ENCODE peak calls at places on chromosomes 16 and 17, in six cellular contexts. One of them, this sample, is unnamed.

GRCh38 chr16:11604783-11605563 is 18.3 kb upstream of the LITAF start:
- ATAC-seq in heart right ventricle: peak
- ATAC-seq in A549: no peak
- ATAC-seq in Panc1: no peak
- ATAC-seq in right lobe of liver: peak
- ATAC-seq in PC-3: no peak
- ATAC-seq in this sample: peak

GRCh38 chr17:29131814-29132682 is 48.1 kb downstream of the MYO18A start:
- ATAC-seq in heart right ventricle: no peak
- ATAC-seq in A549: peak
- ATAC-seq in Panc1: no peak
- ATAC-seq in right lobe of liver: no peak
- ATAC-seq in PC-3: no peak
- ATAC-seq in this sample: peak

GRCh38 chr17:65892912-65893377 is 299.0 kb downstream of the CEP112 start:
- ATAC-seq in heart right ventricle: no peak
- ATAC-seq in A549: no peak
- ATAC-seq in Panc1: no peak
- ATAC-seq in right lobe of liver: no peak
- ATAC-seq in PC-3: no peak
- ATAC-seq in this sample: no peak

GRCh38 chr17:67018429-67019125 is 25.8 kb upstream of the CACNG1 start:
- ATAC-seq in heart right ventricle: no peak
- ATAC-seq in A549: no peak
- ATAC-seq in Panc1: no peak
- ATAC-seq in right lobe of liver: no peak
- ATAC-seq in PC-3: peak
- ATAC-seq in this sample: no peak

GRCh38 chr16:70493863-70494770 is 29.2 kb downstream of the COG4 start:
- ATAC-seq in heart right ventricle: no peak
- ATAC-seq in A549: no peak
- ATAC-seq in Panc1: no peak
- ATAC-seq in right lobe of liver: no peak
- ATAC-seq in PC-3: no peak
- ATAC-seq in this sample: no peak

GRCh38 chr17:77425791-77426641 is 285.2 kb downstream of the SEC14L1 start:
- ATAC-seq in heart right ventricle: no peak
- ATAC-seq in A549: peak
- ATAC-seq in Panc1: peak
- ATAC-seq in right lobe of liver: no peak
- ATAC-seq in PC-3: peak
- ATAC-seq in this sample: peak

GRCh38 chr17:11712445-11712844 is 114.2 kb downstream of the DNAH9 start:
- ATAC-seq in heart right ventricle: no peak
- ATAC-seq in A549: no peak
- ATAC-seq in Panc1: no peak
- ATAC-seq in right lobe of liver: no peak
- ATAC-seq in PC-3: no peak
- ATAC-seq in this sample: no peak

GRCh38 chr17:81898029-81898866 is 3.8 kb upstream of the NPB start:
- ATAC-seq in heart right ventricle: no peak
- ATAC-seq in A549: peak
- ATAC-seq in Panc1: peak
- ATAC-seq in right lobe of liver: no peak
- ATAC-seq in PC-3: peak
- ATAC-seq in this sample: no peak

GRCh38 chr17:75848523-75849303 is 4.5 kb upstream of the UNC13D start:
- ATAC-seq in heart right ventricle: peak
- ATAC-seq in A549: peak
- ATAC-seq in Panc1: peak
- ATAC-seq in right lobe of liver: peak
- ATAC-seq in PC-3: no peak
- ATAC-seq in this sample: peak

GRCh38 chr16:68276223-68276622 is 11.9 kb downstream of the SLC7A6 start:
- ATAC-seq in heart right ventricle: peak
- ATAC-seq in A549: no peak
- ATAC-seq in Panc1: no peak
- ATAC-seq in right lobe of liver: no peak
- ATAC-seq in PC-3: no peak
- ATAC-seq in this sample: peak
- H3K4me3 ChIP-seq in heart right ventricle: no peak
- H3K4me3 ChIP-seq in A549: no peak
- H3K4me3 ChIP-seq in Panc1: no peak
- H3K4me3 ChIP-seq in right lobe of liver: no peak
- H3K4me3 ChIP-seq in PC-3: no peak
- H3K4me3 ChIP-seq in this sample: no peak

GRCh38 chr17:16383216-16383615 is 2.3 kb downstream of the UBB start:
- ATAC-seq in heart right ventricle: no peak
- ATAC-seq in A549: no peak
- ATAC-seq in Panc1: no peak
- ATAC-seq in right lobe of liver: no peak
- ATAC-seq in PC-3: no peak
- ATAC-seq in this sample: no peak

GRCh38 chr17:16379654-16380053 is 1.2 kb upstream of the UBB start:
- ATAC-seq in heart right ventricle: no peak
- ATAC-seq in A549: no peak
- ATAC-seq in Panc1: no peak
- ATAC-seq in right lobe of liver: no peak
- ATAC-seq in PC-3: no peak
- ATAC-seq in this sample: no peak

GRCh38 chr17:16380640-16381495 is at the start of gene UBB:
- ATAC-seq in heart right ventricle: peak
- ATAC-seq in A549: peak
- ATAC-seq in Panc1: peak
- ATAC-seq in right lobe of liver: peak
- ATAC-seq in PC-3: peak
- ATAC-seq in this sample: peak

GRCh38 chr17:16378631-16379282 is 2.1 kb upstream of the UBB start:
- ATAC-seq in heart right ventricle: no peak
- ATAC-seq in A549: peak
- ATAC-seq in Panc1: no peak
- ATAC-seq in right lobe of liver: no peak
- ATAC-seq in PC-3: peak
- ATAC-seq in this sample: no peak

GRCh38 chr17:16381496-16381820 is 567 bp downstream of the UBB start:
- ATAC-seq in heart right ventricle: no peak
- ATAC-seq in A549: no peak
- ATAC-seq in Panc1: no peak
- ATAC-seq in right lobe of liver: no peak
- ATAC-seq in PC-3: no peak
- ATAC-seq in this sample: no peak
- TF ChIP-seq CTCF in heart right ventricle: no peak
- TF ChIP-seq CTCF in A549: no peak
- TF ChIP-seq CTCF in Panc1: no peak
- TF ChIP-seq CTCF in right lobe of liver: no peak
- TF ChIP-seq CTCF in PC-3: no peak
- TF ChIP-seq CTCF in this sample: no peak

DNA sequence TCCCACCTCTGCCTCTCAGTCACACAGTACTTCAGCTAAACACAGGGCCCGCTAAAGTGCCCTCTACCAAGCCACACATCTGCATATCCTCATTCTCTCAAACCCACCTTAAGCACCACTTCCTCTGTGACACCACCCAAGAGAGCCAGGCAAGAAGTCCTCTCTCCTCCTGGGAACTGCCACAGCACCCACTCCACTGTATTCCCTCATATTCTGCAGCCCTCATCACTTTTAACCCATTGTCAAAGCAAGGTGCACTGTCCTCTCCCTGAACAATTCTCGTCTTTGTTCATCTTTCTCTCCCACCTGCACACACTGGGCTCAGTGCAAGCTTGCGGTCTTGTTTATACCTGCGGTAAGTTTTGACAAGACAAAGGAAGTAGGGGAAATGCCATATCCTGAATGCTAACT is 13.6 kb downstream of the CHD9 start:
- ATAC-seq in heart right ventricle: no peak
- ATAC-seq in A549: no peak
- ATAC-seq in Panc1: no peak
- ATAC-seq in right lobe of liver: no peak
- ATAC-seq in PC-3: no peak
- ATAC-seq in this sample: no peak
- H3K4me3 ChIP-seq in heart right ventricle: no peak
- H3K4me3 ChIP-seq in A549: no peak
- H3K4me3 ChIP-seq in Panc1: no peak
- H3K4me3 ChIP-seq in right lobe of liver: no peak
- H3K4me3 ChIP-seq in PC-3: no peak
- H3K4me3 ChIP-seq in this sample: no peak

GRCh38 chr17:79874329-79874981 is 35.2 kb upstream of the CBX4 start:
- ATAC-seq in heart right ventricle: no peak
- ATAC-seq in A549: peak
- ATAC-seq in Panc1: peak
- ATAC-seq in right lobe of liver: peak
- ATAC-seq in PC-3: peak
- ATAC-seq in this sample: no peak
- TF ChIP-seq CTCF in heart right ventricle: peak
- TF ChIP-seq CTCF in A549: peak
- TF ChIP-seq CTCF in Panc1: peak
- TF ChIP-seq CTCF in right lobe of liver: peak
- TF ChIP-seq CTCF in PC-3: peak
- TF ChIP-seq CTCF in this sample: peak

DNA sequence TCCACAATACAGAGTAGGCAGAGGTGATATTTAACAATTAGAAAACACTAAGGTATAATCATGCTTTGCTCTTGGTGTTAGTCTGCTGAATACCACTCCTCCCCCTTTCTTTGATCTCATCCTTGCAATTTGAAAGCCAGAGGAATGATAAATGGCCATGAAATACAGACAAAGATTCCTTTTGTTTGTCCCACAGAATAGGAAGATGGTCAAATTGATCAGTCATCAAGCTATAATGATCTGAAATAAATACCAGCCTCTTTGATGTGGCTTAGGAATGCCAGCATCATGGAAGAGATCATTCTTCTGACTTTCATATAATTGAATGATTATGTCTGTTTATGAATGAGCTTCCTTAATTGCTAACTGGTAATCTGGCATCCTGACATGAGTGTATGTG is 1541.7 kb upstream of the CDH8 start:
- ATAC-seq in heart right ventricle: no peak
- ATAC-seq in A549: no peak
- ATAC-seq in Panc1: no peak
- ATAC-seq in right lobe of liver: no peak
- ATAC-seq in PC-3: no peak
- ATAC-seq in this sample: no peak
- H3K4me3 ChIP-seq in heart right ventricle: no peak
- H3K4me3 ChIP-seq in A549: no peak
- H3K4me3 ChIP-seq in Panc1: no peak
- H3K4me3 ChIP-seq in right lobe of liver: no peak
- H3K4me3 ChIP-seq in PC-3: no peak
- H3K4me3 ChIP-seq in this sample: no peak

GRCh38 chr17:49789278-49789578 is 747 bp downstream of the KAT7 start:
- ATAC-seq in heart right ventricle: no peak
- ATAC-seq in A549: no peak
- ATAC-seq in Panc1: no peak
- ATAC-seq in right lobe of liver: no peak
- ATAC-seq in PC-3: no peak
- ATAC-seq in this sample: no peak
- TF ChIP-seq CTCF in heart right ventricle: no peak
- TF ChIP-seq CTCF in A549: no peak
- TF ChIP-seq CTCF in Panc1: no peak
- TF ChIP-seq CTCF in right lobe of liver: no peak
- TF ChIP-seq CTCF in PC-3: no peak
- TF ChIP-seq CTCF in this sample: no peak

DNA sequence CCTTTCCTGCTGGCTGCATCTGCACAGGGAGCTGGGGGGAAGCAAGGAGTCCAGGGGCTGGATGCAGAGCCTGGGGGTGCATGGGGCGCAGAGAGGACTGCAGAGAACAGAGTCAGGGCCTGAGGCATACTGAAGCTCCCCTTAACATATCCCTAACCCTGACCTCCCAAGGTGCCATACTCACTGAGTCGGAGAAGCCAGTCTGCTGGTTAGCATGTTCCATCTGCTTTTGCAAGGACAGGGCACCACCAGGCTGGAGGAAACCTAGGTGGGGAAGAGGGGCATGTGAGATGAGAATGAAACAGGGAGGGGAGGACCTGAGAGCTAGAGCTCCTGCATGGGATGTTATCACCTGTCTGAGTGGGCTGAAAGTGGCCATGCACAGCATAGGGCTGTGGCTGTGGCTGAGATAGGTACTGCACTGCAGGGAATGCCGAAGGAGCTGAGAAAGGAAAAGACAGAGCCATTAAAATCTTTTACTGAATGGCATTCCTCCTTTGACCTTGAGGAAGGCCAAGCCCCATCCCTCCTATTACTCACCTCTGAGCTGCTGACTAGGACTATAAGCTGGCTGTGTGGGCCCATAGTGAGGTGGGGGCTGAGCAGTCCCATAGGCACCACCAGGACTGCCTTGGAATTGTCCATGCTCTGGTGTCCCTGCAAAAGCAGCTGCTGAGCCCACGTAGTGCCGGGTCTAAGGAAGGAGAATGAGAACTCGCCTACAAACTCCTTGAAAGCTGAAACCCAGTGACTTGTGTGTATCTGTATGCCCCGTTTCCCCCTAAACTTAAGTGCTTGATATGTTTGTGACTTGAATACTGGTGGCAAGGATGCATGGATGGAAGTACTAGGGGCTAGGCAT is 1.9 kb downstream of the GPS2 start:
- ATAC-seq in heart right ventricle: no peak
- ATAC-seq in A549: peak
- ATAC-seq in Panc1: peak
- ATAC-seq in right lobe of liver: no peak
- ATAC-seq in PC-3: peak
- ATAC-seq in this sample: no peak
- H3K4me3 ChIP-seq in heart right ventricle: no peak
- H3K4me3 ChIP-seq in A549: no peak
- H3K4me3 ChIP-seq in Panc1: no peak
- H3K4me3 ChIP-seq in right lobe of liver: no peak
- H3K4me3 ChIP-seq in PC-3: peak
- H3K4me3 ChIP-seq in this sample: no peak

DNA sequence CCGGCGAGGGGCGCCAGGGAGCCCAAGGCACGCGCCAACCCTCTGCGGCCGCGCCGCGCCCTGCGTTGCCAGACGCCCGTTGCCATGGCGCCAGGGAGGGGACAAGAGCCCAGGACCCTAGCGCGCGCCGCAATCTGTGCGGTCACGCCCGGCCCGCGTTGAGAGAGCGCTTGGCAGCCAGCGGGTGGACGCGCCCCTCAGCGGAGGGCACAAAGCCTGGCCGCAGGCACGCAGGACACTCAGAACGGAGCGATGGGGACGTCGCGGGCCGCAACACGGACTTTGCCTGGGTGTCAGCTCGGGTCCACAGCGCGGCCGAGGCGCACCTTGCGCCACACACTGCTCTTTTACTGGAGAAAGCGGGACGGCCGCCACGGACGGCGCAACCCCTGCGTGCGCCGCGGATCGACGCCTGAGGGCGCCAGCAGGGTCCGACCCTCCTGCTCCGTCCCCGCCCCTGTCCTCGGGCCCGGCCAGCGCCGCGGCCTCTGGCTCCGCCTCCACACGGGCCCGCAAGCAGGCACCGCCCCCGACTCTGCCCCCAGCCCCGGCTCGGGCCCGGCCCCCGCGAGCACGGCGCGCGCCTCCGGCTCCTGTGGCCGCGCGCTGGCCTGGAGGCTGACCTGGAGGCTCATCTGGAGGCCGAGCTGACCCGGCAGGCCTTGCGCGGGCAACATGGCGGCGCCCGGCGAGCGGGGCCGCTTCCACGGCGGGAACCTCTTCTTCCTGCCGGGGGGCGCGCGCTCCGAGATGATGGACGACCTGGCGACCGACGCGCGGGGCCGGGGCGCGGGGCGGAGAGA is at the start of gene GFER:
- ATAC-seq in heart right ventricle: peak
- ATAC-seq in A549: peak
- ATAC-seq in Panc1: peak
- ATAC-seq in right lobe of liver: peak
- ATAC-seq in PC-3: peak
- ATAC-seq in this sample: peak
- TF ChIP-seq CTCF in heart right ventricle: peak
- TF ChIP-seq CTCF in A549: peak
- TF ChIP-seq CTCF in Panc1: peak
- TF ChIP-seq CTCF in right lobe of liver: peak
- TF ChIP-seq CTCF in PC-3: no peak
- TF ChIP-seq CTCF in this sample: peak